ENCODE peak calls at places on chromosomes 4 and X, in nine cellular contexts. E is right lobe of liver, B is esophagus squamous epithelium, H is psoas muscle, U is left lung, Q is breast epithelium, N is hepatocyte, S is colonic mucosa, J is astrocyte. T is an unnamed sample. For H3K4me1 and H3K36me3, the result is how much of the 10 kb centered on the place peaks cover.

GRCh38 chr4:13615162-13615561 is 12.4 kb downstream of the BOD1L1 start:
- DNase-seq in J (no peak), Q (no peak), E (no peak), S (no peak), U (no peak), B (no peak), N (no peak), H (no peak), T (no peak)

GRCh38 chr4:80215449-80216052 is 18.2 kb downstream of the PRDM8 start:
- DNase-seq in U (no peak), J (peak), H (no peak), N (peak), Q (no peak), E (no peak), S (no peak), B (no peak), T (peak)

GRCh38 chr4:24002641-24002966 is 112.8 kb upstream of the PPARGC1A start:
- DNase-seq in N (no peak), U (no peak), J (no peak), H (no peak), E (no peak), S (no peak), Q (no peak), B (no peak), T (no peak)

GRCh38 chr4:164224871-164225270 is 529.1 kb upstream of the SMIM31 start:
- DNase-seq in H (no peak), S (no peak), U (no peak), N (no peak), Q (no peak), J (no peak), E (no peak), B (no peak), T (no peak)

GRCh38 chr4:85452073-85452764 is 22.7 kb upstream of the ARHGAP24 start:
- DNase-seq in B (no peak), U (no peak), N (no peak), H (no peak), E (no peak), S (no peak), J (no peak), Q (no peak), T (no peak)

GRCh38 chr4:147157860-147158701 is 212.4 kb upstream of the TTC29 start:
- DNase-seq in H (peak), Q (no peak), J (peak), S (no peak), U (no peak), B (no peak), N (peak), E (no peak), T (peak)

GRCh38 chr4:88242144-88242543 is 42.2 kb downstream of the PPM1K start:
- DNase-seq in Q (no peak), S (no peak), N (no peak), J (no peak), H (no peak), U (no peak), B (no peak), E (no peak), T (no peak)

GRCh38 chr4:150136481-150136880 is 58.2 kb downstream of the DCLK2 start:
- DNase-seq in E (no peak), N (no peak), B (no peak), U (no peak), H (no peak), J (peak), S (no peak), Q (no peak), T (peak)

GRCh38 chr4:40629401-40630334 is at the start of gene RBM47:
- DNase-seq in S (peak), Q (peak), J (peak), H (peak), E (peak), B (no peak), N (peak), U (peak), T (peak)

GRCh38 chr4:104418313-104418712 is 76.4 kb downstream of the CXXC4 start:
- DNase-seq in U (no peak), E (no peak), Q (no peak), N (peak), H (no peak), J (no peak), S (no peak), B (no peak), T (no peak)

GRCh38 chr4:143356493-143356892 is 19.8 kb downstream of the GAB1 start:
- DNase-seq in Q (no peak), U (no peak), N (no peak), H (no peak), E (no peak), S (no peak), B (no peak), J (no peak), T (no peak)

GRCh38 chrX:10486373-10486772 is 134.0 kb downstream of the MID1 start:
- DNase-seq in J (peak), B (no peak), Q (no peak), S (no peak), U (no peak), N (no peak), H (no peak), E (no peak), T (peak)

GRCh38 chr4:39699676-39700409 is 1.9 kb downstream of the UBE2K start:
- DNase-seq in N (no peak), S (no peak), Q (no peak), B (no peak), H (no peak), E (no peak), U (no peak), J (peak), T (no peak)

GRCh38 chr4:53313510-53313909 is 52.4 kb downstream of the SCFD2 start:
- DNase-seq in N (peak), Q (no peak), U (no peak), J (peak), E (no peak), H (no peak), B (no peak), S (no peak), T (peak)

GRCh38 chrX:47145408-47146120 is 543 bp downstream of the RBM10 start:
- DNase-seq in Q (no peak), J (no peak), B (no peak), H (no peak), E (no peak), U (no peak), N (no peak), S (peak), T (no peak)

GRCh38 chrX:13151806-13152510 is 107.5 kb upstream of the FAM9C start:
- DNase-seq in U (no peak), J (peak), S (no peak), E (no peak), H (no peak), N (peak), Q (no peak), B (no peak), T (no peak)

GRCh38 chrX:58025979-58026378 is 115.7 kb upstream of the ZXDA start:
- DNase-seq in Q (no peak), N (no peak), E (no peak), H (no peak), S (peak), J (no peak), B (no peak), U (no peak), T (peak)

DNA sequence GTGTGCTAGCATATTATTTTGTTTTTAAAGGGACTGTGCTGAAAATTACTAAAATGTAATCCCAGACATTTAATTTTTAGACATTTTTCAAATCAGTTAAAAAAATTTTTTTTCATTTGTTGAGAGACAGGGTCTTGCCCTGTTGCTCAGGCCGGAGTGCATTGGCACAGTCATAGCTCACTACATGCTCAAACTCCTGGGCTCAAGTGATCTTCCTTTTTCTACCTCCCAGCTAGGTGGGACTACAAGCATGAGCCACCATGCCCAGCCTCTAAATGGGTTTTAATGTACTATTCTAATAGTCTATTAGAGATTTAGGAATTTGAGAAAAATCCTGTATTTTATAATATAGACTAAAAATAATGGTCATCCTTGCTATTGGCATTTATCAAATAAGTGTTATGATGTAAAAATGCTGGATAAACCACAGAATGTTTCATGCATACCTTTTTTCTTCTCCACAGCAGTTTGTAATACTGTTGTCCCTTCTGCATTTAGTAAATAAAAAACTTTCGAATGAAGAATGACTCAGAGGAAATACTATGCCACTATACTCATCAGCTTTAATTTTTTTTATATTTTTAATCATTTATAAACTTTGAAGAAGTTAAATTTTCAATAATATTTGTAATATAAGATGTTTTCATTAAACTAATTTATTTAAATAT is 29.8 kb downstream of the CPEB2 start:
- DNase-seq in H (no peak), S (no peak), E (no peak), U (no peak), N (no peak), Q (no peak), J (peak), B (no peak), T (no peak)
- H3K4me1 ChIP-seq in H (under half), S (under half), E (under half), U (under half), N (under half), Q (under half), J (under half), B (under half), T (under half)

GRCh38 chr4:37895271-37895670 is 4.4 kb downstream of the TBC1D1 start:
- DNase-seq in Q (no peak), N (no peak), H (no peak), J (no peak), U (no peak), S (no peak), B (no peak), E (peak), T (no peak)

GRCh38 chr4:37890501-37891220 is at the start of gene TBC1D1:
- DNase-seq in U (peak), Q (no peak), B (peak), S (peak), E (peak), H (peak), J (no peak), N (peak), T (peak)

GRCh38 chr4:37891221-37892159 is 606 bp downstream of the TBC1D1 start:
- DNase-seq in J (no peak), S (peak), B (no peak), Q (no peak), E (peak), U (peak), N (no peak), H (peak), T (peak)

GRCh38 chr4:37892641-37893040 is 1.8 kb downstream of the TBC1D1 start:
- DNase-seq in N (no peak), S (no peak), U (peak), Q (no peak), J (no peak), H (no peak), B (no peak), E (no peak), T (no peak)

DNA sequence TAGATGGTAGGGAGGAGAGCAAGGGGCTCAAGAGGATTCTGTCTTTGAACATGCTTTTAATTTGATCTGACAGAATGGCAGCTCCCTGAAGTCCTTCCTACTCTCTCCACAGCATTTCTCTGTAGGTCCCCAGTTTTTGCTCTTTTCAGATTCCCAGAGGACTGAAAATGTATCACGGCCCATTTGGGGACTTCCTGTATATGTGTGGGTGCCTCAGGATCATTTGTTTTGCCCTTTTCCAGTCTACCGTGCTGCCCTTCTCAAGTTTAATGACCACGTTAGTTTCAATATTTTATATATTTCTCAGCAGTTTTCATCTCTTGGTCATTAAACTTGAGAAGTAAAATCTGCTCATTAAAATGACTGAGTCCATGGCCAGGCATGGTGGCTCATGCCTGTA is 2.3 kb downstream of the TBC1D1 start:
- DNase-seq in U (no peak), H (no peak), J (no peak), E (no peak), B (no peak), N (no peak), S (no peak), Q (no peak), T (no peak)
- H3K4me3 ChIP-seq in U (no peak), H (no peak), J (no peak), E (no peak), B (no peak), N (no peak), S (no peak), Q (no peak), T (no peak)

GRCh38 chr4:77022581-77023133 is 53.1 kb downstream of the CCNI start:
- DNase-seq in U (no peak), J (peak), Q (no peak), N (no peak), S (no peak), B (no peak), E (no peak), H (no peak), T (peak)
- H3K36me3 ChIP-seq in U (under half), J (half or more), Q (under half), N (under half), S (under half), B (under half), E (under half), H (half or more), T (under half)

DNA sequence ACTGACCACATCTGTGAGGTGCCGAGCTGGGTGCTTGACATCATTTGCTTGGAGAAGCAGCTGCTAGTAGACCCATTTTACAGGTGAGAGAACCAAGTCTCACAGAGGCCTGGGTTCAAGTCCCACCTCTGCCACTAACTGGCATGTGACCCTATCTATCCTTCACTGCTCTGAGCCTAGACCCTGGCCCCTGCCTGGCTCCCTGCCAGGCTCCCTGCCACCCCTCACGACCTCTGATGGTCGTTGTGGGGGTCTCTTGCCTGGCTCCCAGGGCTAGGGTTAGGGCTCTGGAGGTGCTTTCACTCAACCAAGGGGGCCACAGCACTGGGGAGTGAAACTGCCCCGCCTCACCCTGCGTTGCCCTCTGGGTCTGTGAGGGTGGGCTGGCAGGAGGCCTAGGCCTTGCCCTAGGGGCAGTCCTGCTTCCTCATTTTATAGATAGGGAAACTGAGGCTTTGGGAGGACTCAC is 7.2 kb upstream of the ADD1 start:
- DNase-seq in J (no peak), E (peak), U (peak), B (no peak), S (no peak), N (peak), Q (no peak), H (no peak), T (no peak)
- H3K4me1 ChIP-seq in J (under half), E (under half), U (half or more), B (under half), S (under half), N (under half), Q (under half), H (under half), T (under half)

GRCh38 chrX:46130246-46130645 is 415.0 kb downstream of the ZNF674 start:
- DNase-seq in E (no peak), B (no peak), Q (no peak), U (no peak), J (no peak), S (no peak), H (no peak), N (no peak), T (peak)

DNA sequence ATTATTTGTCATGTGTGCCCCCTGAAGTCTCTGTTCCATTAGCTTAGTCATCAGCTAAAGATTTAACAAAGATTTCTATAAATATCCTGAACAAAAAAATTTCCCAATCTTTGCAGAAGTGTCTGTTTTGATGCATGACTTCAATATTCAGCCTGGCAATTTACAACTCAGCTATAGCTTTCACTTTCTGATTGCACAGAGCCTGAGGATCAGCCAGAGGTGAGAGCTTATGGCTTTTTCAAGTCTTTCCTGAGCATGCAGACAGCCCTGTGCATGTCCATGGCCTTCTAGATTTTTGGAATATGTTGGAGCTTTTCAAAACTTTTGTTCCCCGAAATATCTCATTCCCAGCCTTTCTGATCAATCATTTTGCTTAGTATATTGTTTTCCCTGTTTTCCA is 420.1 kb downstream of the ZNF674 start:
- DNase-seq in N (no peak), H (no peak), E (no peak), J (no peak), B (no peak), S (no peak), U (no peak), Q (no peak), T (peak)
- H3K4me3 ChIP-seq in N (no peak), H (no peak), E (no peak), J (no peak), B (no peak), S (no peak), U (no peak), Q (no peak), T (no peak)

GRCh38 chr4:41683321-41683720 is 65.2 kb downstream of the PHOX2B start:
- DNase-seq in B (no peak), U (no peak), N (no peak), E (no peak), S (no peak), J (no peak), H (no peak), Q (no peak), T (no peak)

GRCh38 chr4:41681054-41681453 is 67.5 kb downstream of the PHOX2B start:
- DNase-seq in J (no peak), U (no peak), Q (no peak), N (no peak), H (no peak), S (no peak), B (no peak), E (no peak), T (no peak)

GRCh38 chr4:41679991-41680390 is 68.5 kb downstream of the PHOX2B start:
- DNase-seq in S (no peak), N (no peak), Q (no peak), H (no peak), U (no peak), B (no peak), E (no peak), J (peak), T (no peak)

GRCh38 chr4:41678951-41679350 is 69.6 kb downstream of the PHOX2B start:
- DNase-seq in N (no peak), H (no peak), B (no peak), S (no peak), E (no peak), Q (no peak), U (no peak), J (no peak), T (no peak)

DNA sequence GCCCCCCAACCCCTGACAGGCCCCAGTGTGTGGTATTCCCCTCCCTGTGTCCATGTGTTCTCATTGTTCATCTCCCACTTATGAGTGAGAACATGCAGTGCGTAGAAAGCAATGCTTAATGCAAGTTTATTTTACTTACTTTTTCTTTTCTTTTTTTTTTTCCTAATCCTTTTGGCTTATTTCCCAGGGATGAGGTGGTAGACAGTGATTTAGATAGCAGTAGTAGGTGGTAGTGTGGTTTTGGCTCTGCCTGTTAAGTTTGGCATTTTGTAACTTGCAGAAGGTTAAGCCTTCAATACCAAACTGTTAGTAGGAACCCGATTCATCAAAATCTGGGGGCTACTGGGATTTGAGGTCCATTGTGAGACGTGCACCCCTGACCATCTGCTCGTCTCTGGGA is 70.4 kb downstream of the PHOX2B start:
- DNase-seq in H (no peak), N (no peak), Q (no peak), E (no peak), B (no peak), U (no peak), S (no peak), J (peak), T (no peak)
- H3K36me3 ChIP-seq in H (half or more), N (under half), Q (under half), E (under half), B (under half), U (under half), S (under half), J (under half), T (under half)

GRCh38 chrX:41337140-41337539 is 3.2 kb downstream of the DDX3X start:
- DNase-seq in U (no peak), J (no peak), E (no peak), Q (no peak), N (no peak), H (no peak), B (no peak), S (no peak), T (no peak)

GRCh38 chrX:41334866-41335589 is 1.1 kb downstream of the DDX3X start:
- DNase-seq in U (peak), N (peak), B (no peak), Q (peak), J (no peak), H (peak), S (peak), E (peak), T (no peak)

GRCh38 chrX:41336447-41336846 is 2.5 kb downstream of the DDX3X start:
- DNase-seq in Q (no peak), J (no peak), B (no peak), N (no peak), S (no peak), H (no peak), E (no peak), U (no peak), T (no peak)

GRCh38 chrX:41333994-41334865 is at the start of gene DDX3X:
- DNase-seq in H (peak), E (peak), Q (peak), B (peak), J (peak), U (peak), N (peak), S (peak), T (peak)

GRCh38 chrX:41335590-41336331 is 1.8 kb downstream of the DDX3X start:
- DNase-seq in B (no peak), N (no peak), J (peak), Q (no peak), U (no peak), E (no peak), H (no peak), S (no peak), T (no peak)
- H3K4me1 ChIP-seq in B (under half), N (under half), J (under half), Q (under half), U (under half), E (under half), H (under half), S (under half), T (under half)

DNA sequence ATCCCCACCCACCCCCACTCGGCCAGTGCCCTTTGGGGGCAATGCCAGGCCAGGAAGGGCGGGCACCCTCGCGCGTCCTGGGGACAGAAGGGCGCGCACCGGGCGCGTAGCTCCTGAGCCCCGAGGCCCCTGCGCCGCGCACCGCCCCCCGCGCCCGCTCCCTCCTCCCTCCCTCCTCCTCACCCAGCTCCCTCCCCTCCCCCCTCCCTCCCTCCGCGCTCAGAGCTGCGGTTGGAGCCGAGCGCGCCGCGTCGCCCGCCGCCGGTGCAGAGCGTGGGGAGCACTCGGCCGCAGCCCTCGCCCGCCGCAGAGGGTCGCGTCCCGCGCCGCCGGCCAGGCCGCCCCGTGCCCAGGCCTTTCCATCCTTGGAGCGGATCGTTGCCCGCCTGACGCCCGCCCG is at the start of gene ATP2B3:
- DNase-seq in E (no peak), S (no peak), B (no peak), Q (no peak), N (no peak), J (no peak), U (no peak), H (no peak), T (no peak)
- H3K4me3 ChIP-seq in E (no peak), S (no peak), B (no peak), Q (peak), N (no peak), J (no peak), U (no peak), H (no peak), T (peak)

GRCh38 chr4:169110633-169111032 is 100.6 kb upstream of the CBR4 start:
- DNase-seq in B (no peak), Q (no peak), U (no peak), E (no peak), J (peak), H (no peak), S (no peak), N (no peak), T (no peak)
- H3K36me3 ChIP-seq in B (under half), Q (under half), U (under half), E (under half), J (under half), H (half or more), S (under half), N (under half), T (under half)

GRCh38 chr4:123342498-123342897 is 54.1 kb upstream of the SPRY1 start:
- DNase-seq in H (no peak), U (no peak), E (no peak), B (no peak), N (no peak), J (no peak), Q (no peak), S (no peak), T (no peak)
- H3K4me1 ChIP-seq in H (under half), U (under half), E (under half), B (under half), N (under half), J (under half), Q (under half), S (under half), T (under half)